ENCODE peak calls at places on chromosomes 7 and 10, in five cellular contexts. O is effector memory CD8-positive, alpha-beta T cell; V is NCI-H524 treated with DMSO at 0.1 percent for 48 hours; X is activated CD4-positive, alpha-beta T cell treated with anti-CD3 and anti-CD28 coated beads, Interleukin-2, amount 50 U/mL, for 48 hours; F is activated T-helper 1 cell treated with anti-CD3 and anti-CD28 coated beads, Interleukin-12 subunit alpha, Interleukin-12 subunit beta, Interleukin-2, Interleukin-4 antibody, amounts not matched to agents 30 ng/mL and 10 ng/mL and 1 ng/mL, durations not matched to agents 14 hours and 24 hours and 36 hours. U is an unnamed sample.

GRCh38 chr10:56318816-56319215 is 42.2 kb downstream of the ZWINT start:
- DNase-seq in F (no peak), X (no peak), V (no peak), O (no peak), U (no peak)

GRCh38 chr10:6473430-6473829 is 106.6 kb downstream of the PRKCQ start:
- DNase-seq in V (no peak), O (peak), X (peak), F (peak), U (no peak)

GRCh38 chr7:78924581-78924980 is 528.9 kb downstream of the MAGI2 start:
- DNase-seq in F (no peak), V (no peak), O (no peak), X (no peak), U (no peak)

GRCh38 chr10:100562806-100563293 is 27.1 kb downstream of the HIF1AN start:
- DNase-seq in V (no peak), O (no peak), X (peak), F (no peak), U (no peak)

GRCh38 chr7:98836811-98837631 is 32.8 kb downstream of the TMEM130 start:
- DNase-seq in F (no peak), O (peak), V (no peak), X (peak), U (no peak)

GRCh38 chr7:8056431-8056830 is 87.8 kb downstream of the GLCCI1 start:
- DNase-seq in O (no peak), X (no peak), V (no peak), F (no peak), U (no peak)

GRCh38 chr10:98664329-98665042 is 217.8 kb upstream of the HPS1 start:
- DNase-seq in O (peak), V (no peak), F (peak), X (peak), U (no peak)

GRCh38 chr10:117759266-117759665 is 216.7 kb downstream of the EMX2 start:
- DNase-seq in X (no peak), F (no peak), V (no peak), O (no peak), U (no peak)

GRCh38 chr7:28078036-28078901 is 102.3 kb downstream of the JAZF1 start:
- DNase-seq in O (peak), F (peak), V (no peak), X (peak), U (no peak)

GRCh38 chr10:119198438-119198837 is 8.9 kb upstream of the GRK5 start:
- DNase-seq in V (no peak), O (no peak), F (no peak), X (peak), U (no peak)

GRCh38 chr7:46533946-46534345 is 612.9 kb upstream of the IGFBP3 start:
- DNase-seq in V (no peak), X (no peak), O (no peak), F (no peak), U (no peak)

GRCh38 chr10:24851595-24851994 is 100.8 kb downstream of the PRTFDC1 start:
- DNase-seq in F (no peak), X (no peak), V (no peak), O (no peak), U (no peak)